ENCODE peak calls at places on chromosomes 6 and 20, in six cellular contexts. L is nephron progenitor cell, Z is psoas muscle, P is astrocyte of the spinal cord, E is H9, I is chondrocyte. A is an unnamed sample.

GRCh38 chr20:19735446-19735845 is 22.6 kb upstream of the RIN2 start:
- DNase-seq in P (peak), L (no peak), I (no peak), E (peak), Z (peak), A (no peak)

GRCh38 chr6:28600188-28600587 is 74.5 kb downstream of the GPX5 start:
- DNase-seq in I (no peak), L (no peak), P (no peak), Z (no peak), E (no peak), A (no peak)

GRCh38 chr6:132140150-132140549 is 189.0 kb upstream of the CCN2 start:
- DNase-seq in Z (no peak), E (no peak), P (no peak), I (no peak), L (no peak), A (no peak)

GRCh38 chr6:143225929-143226328 is 165.2 kb downstream of the AIG1 start:
- DNase-seq in L (no peak), I (no peak), P (no peak), E (no peak), Z (no peak), A (no peak)

GRCh38 chr6:160042788-160043301 is 74.0 kb downstream of the IGF2R start:
- DNase-seq in E (no peak), P (peak), L (no peak), I (no peak), Z (no peak), A (no peak)

GRCh38 chr6:131982740-131983259 is 31.6 kb upstream of the CCN2 start:
- DNase-seq in Z (no peak), L (no peak), I (no peak), E (no peak), P (peak), A (no peak)

GRCh38 chr20:8200220-8200619 is 68.2 kb downstream of the PLCB1 start:
- DNase-seq in E (no peak), P (no peak), I (no peak), Z (no peak), L (no peak), A (no peak)

GRCh38 chr6:163902993-163903392 is 488.5 kb downstream of the QKI start:
- DNase-seq in L (no peak), E (no peak), I (no peak), Z (no peak), P (no peak), A (no peak)

GRCh38 chr6:65452333-65452732 is 254.7 kb downstream of the EYS start:
- DNase-seq in P (no peak), L (no peak), E (no peak), Z (no peak), I (no peak), A (no peak)

GRCh38 chr6:157860505-157860991 is 37.5 kb downstream of the SNX9 start:
- DNase-seq in L (no peak), E (no peak), P (peak), Z (no peak), I (no peak), A (no peak)

GRCh38 chr20:2701671-2702081 is 9.1 kb downstream of the EBF4 start:
- DNase-seq in P (no peak), Z (no peak), E (peak), L (no peak), I (peak), A (no peak)

GRCh38 chr20:36784900-36785299 is 11.3 kb upstream of the DSN1 start:
- DNase-seq in P (no peak), L (no peak), I (no peak), E (no peak), Z (peak), A (no peak)

GRCh38 chr6:139515511-139515910 is 141.1 kb upstream of the CITED2 start:
- DNase-seq in P (peak), Z (no peak), E (no peak), I (no peak), L (no peak), A (no peak)

GRCh38 chr6:154445417-154445816 is 65.1 kb downstream of the CNKSR3 start:
- DNase-seq in I (no peak), Z (no peak), L (no peak), E (no peak), P (no peak), A (no peak)

GRCh38 chr20:36177716-36178115 is 23.2 kb downstream of the EPB41L1 start:
- DNase-seq in P (no peak), L (no peak), E (no peak), Z (no peak), I (no peak), A (no peak)

GRCh38 chr6:56528412-56528841 is 114.3 kb downstream of the DST start:
- DNase-seq in E (no peak), Z (no peak), L (no peak), P (peak), I (no peak), A (no peak)

GRCh38 chr6:62904687-62905086 is 306.6 kb upstream of the FKBP1C start:
- DNase-seq in L (no peak), Z (no peak), E (peak), I (no peak), P (no peak), A (no peak)

GRCh38 chr6:50264995-50265571 is 215.4 kb upstream of the DEFB112 start:
- DNase-seq in P (no peak), L (no peak), Z (no peak), I (no peak), E (no peak), A (no peak)
- TF ChIP-seq CTCF in P (no peak), L (peak), Z (no peak), I (peak), E (peak), A (peak)

GRCh38 chr6:5960456-5960855 is 46.3 kb downstream of the NRN1 start:
- DNase-seq in L (no peak), Z (no peak), I (no peak), P (no peak), E (no peak), A (no peak)
- TF ChIP-seq CTCF in L (no peak), Z (no peak), I (no peak), P (no peak), E (no peak), A (no peak)

GRCh38 chr20:34215711-34216381 is 25.4 kb upstream of the ASIP start:
- DNase-seq in P (peak), E (peak), I (no peak), Z (peak), L (peak), A (peak)
- TF ChIP-seq CTCF in P (no peak), E (no peak), I (peak), Z (no peak), L (no peak), A (peak)

DNA sequence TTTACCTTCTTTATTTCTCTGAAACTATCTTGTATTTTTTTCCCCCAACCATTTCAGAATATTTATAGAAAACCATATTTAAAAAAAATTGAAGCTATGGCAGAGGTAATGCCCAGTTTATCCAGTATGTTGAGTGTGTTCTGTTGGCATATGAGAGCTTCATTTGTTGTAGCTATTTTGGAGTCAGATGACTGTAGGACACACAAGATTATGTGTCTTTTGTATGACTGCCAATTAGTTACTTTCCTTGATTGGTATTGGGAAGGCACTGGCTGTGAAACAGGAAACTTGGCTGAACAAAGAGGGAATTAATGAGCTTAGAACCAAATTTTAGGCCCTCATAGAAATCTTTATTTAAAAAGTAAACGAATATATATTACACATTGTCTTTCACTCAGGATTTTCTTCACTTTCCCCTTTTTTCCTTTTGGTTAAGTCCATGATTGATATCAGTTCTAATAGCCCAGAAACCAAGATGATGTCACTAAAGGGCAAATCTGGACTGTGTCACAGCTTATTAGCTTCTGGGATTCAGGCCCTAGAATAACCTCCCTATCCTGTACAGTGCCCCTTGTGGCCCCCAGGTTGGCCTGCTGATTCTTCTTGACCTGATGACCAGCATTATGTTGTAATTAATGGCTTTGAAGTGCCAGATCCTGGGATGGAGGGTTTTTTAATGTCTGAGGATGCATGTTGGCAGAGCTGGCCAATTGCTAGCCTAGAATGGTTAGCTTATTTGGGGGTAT is 10.1 kb downstream of the CDC5L start:
- DNase-seq in L (no peak), P (no peak), I (no peak), Z (no peak), E (no peak), A (no peak)
- TF ChIP-seq CTCF in L (no peak), P (no peak), I (no peak), Z (no peak), E (peak), A (peak)

DNA sequence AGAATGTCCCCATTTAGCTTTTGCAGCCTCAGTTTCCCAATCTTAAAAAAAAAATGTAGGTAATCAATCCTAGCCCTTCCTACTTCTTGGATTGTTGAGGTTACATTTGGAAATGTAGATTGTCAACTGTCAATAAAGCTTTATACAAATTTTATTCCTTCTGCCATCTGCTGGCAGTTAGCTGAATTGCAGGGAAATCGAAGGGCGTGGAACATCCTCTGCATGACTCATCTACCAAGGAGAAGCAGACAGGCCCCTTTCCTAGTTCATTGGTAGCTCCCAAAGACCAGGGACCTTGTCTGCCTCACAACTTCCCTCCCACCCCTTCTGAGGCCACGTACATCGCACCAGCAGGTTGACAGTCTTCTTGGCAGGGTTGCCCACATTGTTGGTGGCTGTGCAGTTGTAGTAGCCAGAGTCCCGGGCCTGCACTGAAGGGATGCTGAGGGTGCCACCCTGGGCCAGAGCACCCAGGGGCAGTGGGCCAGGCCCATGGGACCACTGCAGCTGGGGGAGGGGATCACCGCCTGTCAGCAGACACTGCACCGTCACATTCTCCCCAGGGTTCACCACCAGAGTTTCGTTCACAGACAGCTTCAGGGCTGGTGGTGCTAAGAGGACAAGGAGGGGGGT is 43.6 kb downstream of the MDGA1 start:
- DNase-seq in L (peak), P (peak), Z (no peak), I (no peak), E (peak), A (no peak)
- TF ChIP-seq CTCF in L (peak), P (peak), Z (peak), I (peak), E (peak), A (peak)

DNA sequence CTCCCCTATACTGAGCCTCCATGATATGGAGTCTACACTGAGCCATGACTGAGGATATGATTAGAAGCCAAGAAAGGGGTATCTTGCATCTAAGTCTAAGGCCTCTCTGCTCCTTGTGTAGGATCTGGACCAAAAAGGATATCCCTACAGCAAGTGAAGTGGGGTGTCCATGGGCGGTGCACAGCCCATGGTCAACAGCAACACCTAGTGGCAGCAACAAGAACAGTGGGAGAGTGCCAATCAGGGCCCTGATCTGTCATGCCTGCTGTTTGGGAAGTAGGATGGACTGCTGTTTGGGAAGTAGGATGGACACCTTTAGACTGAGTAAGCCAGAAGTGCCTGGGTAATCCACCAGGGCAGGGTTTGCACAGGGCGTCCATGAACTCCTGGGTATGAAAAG is 22.4 kb downstream of the PTGIS start:
- DNase-seq in P (no peak), I (no peak), L (no peak), E (no peak), Z (no peak), A (no peak)
- TF ChIP-seq CTCF in P (peak), I (peak), L (no peak), E (peak), Z (no peak), A (no peak)

GRCh38 chr6:137625808-137626207 is 131.6 kb upstream of the OLIG3 start:
- DNase-seq in L (no peak), P (no peak), Z (no peak), E (no peak), I (no peak), A (no peak)
- TF ChIP-seq CTCF in L (peak), P (no peak), Z (no peak), E (peak), I (no peak), A (no peak)

DNA sequence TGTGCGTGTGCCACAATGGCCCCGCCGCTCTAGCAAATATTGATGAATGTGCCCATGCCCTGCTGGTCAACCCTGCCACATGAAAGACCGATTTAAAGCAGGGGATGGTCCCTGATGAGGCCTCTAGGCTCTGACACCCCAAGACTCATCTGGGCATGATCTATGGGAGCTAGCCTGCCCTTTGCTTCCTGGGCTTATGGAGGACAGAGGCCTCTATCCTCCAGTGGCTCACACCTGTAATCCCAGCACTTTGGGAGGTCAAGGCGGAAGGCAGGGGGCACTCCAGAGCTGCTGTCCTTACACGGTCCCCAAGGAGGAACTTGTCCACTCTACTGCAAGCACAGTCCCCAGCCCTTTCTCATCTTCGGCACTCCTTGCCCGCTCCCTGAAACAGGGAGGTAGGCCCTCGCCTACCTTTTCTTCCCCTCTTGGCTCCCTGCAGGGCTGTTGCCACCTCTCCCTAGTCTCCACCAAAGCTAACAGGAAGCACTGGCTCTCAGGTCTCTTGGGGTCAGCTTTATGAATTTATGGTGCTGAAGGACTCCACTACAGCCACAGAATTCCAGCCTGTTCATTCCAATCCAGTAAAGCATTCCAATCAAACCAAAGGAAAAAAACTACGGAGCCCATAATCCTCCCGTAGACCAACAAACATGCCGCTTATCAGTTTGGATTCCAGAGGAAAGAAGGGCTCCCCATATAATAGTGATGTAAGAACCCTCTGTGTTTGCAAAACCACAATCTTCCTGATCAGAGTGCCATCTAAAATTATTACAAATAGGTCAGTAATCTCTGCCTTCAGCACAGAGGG is 48.7 kb upstream of the FOXQ1 start:
- DNase-seq in Z (no peak), E (peak), P (no peak), I (no peak), L (no peak), A (no peak)
- TF ChIP-seq CTCF in Z (no peak), E (peak), P (no peak), I (no peak), L (no peak), A (no peak)

GRCh38 chr20:57573893-57574292 is 13.0 kb downstream of the PCK1 start:
- DNase-seq in I (no peak), E (peak), L (no peak), P (no peak), Z (no peak), A (no peak)
- TF ChIP-seq CTCF in I (peak), E (peak), L (peak), P (peak), Z (no peak), A (peak)